ENCODE peak calls at places on chromosome 11, in six cellular contexts. One of them, this sample, is unnamed.

GRCh38 chr11:93573184-93573583 is 30.0 kb upstream of the SMCO4 start:
- DNase-seq in HCT116: no peak
- DNase-seq in GM12878: no peak
- DNase-seq in HepG2: no peak
- DNase-seq in K562: no peak
- DNase-seq in H1: no peak
- DNase-seq in this sample: no peak

GRCh38 chr11:9825315-9825714 is 161.4 kb downstream of the SWAP70 start:
- DNase-seq in K562: no peak
- DNase-seq in GM12878: no peak
- DNase-seq in HCT116: no peak
- DNase-seq in HepG2: no peak
- DNase-seq in H1: no peak
- DNase-seq in this sample: no peak

GRCh38 chr11:59261150-59261549 is 48.4 kb upstream of the MPEG1 start:
- DNase-seq in GM12878: no peak
- DNase-seq in HepG2: no peak
- DNase-seq in K562: no peak
- DNase-seq in HCT116: no peak
- DNase-seq in H1: no peak
- DNase-seq in this sample: no peak

GRCh38 chr11:74870485-74870884 is 78.4 kb downstream of the XRRA1 start:
- DNase-seq in GM12878: no peak
- DNase-seq in HCT116: peak; percentile 10
- DNase-seq in HepG2: peak; percentile 60
- DNase-seq in H1: no peak
- DNase-seq in K562: peak; percentile 31
- DNase-seq in this sample: peak; percentile 49

GRCh38 chr11:102762414-102762813 is 18.0 kb downstream of the MMP10 start:
- DNase-seq in GM12878: no peak
- DNase-seq in H1: no peak
- DNase-seq in K562: no peak
- DNase-seq in HCT116: no peak
- DNase-seq in HepG2: no peak
- DNase-seq in this sample: no peak

GRCh38 chr11:114501901-114502300 is 57.8 kb downstream of the NXPE1 start:
- DNase-seq in HCT116: no peak
- DNase-seq in HepG2: no peak
- DNase-seq in GM12878: no peak
- DNase-seq in H1: no peak
- DNase-seq in K562: no peak
- DNase-seq in this sample: no peak

GRCh38 chr11:63871962-63872832 is 33.3 kb downstream of the MARK2 start:
- DNase-seq in GM12878: peak; percentile 77
- DNase-seq in K562: peak; percentile 85
- DNase-seq in HCT116: peak; percentile 60
- DNase-seq in H1: no peak
- DNase-seq in HepG2: peak; percentile 96
- DNase-seq in this sample: no peak

GRCh38 chr11:111944651-111945051 is 7.5 kb downstream of the DIXDC1 start:
- DNase-seq in HCT116: no peak
- DNase-seq in GM12878: no peak
- DNase-seq in K562: no peak
- DNase-seq in HepG2: no peak
- DNase-seq in H1: no peak
- DNase-seq in this sample: no peak

GRCh38 chr11:10797561-10797960 is 11.2 kb downstream of the EIF4G2 start:
- DNase-seq in K562: no peak
- DNase-seq in HCT116: no peak
- DNase-seq in H1: no peak
- DNase-seq in HepG2: no peak
- DNase-seq in GM12878: no peak
- DNase-seq in this sample: no peak

GRCh38 chr11:12237381-12237784 is 127.0 kb downstream of the MICAL2 start:
- DNase-seq in K562: no peak
- DNase-seq in HepG2: no peak
- DNase-seq in GM12878: no peak
- DNase-seq in H1: no peak
- DNase-seq in HCT116: no peak
- DNase-seq in this sample: no peak

GRCh38 chr11:56932572-56933235 is 56.0 kb upstream of the OR5AK2 start:
- DNase-seq in HepG2: peak; percentile 3
- DNase-seq in H1: no peak
- DNase-seq in K562: no peak
- DNase-seq in GM12878: no peak
- DNase-seq in HCT116: peak; percentile 63
- DNase-seq in this sample: no peak

GRCh38 chr11:115941481-115941993 is 437.3 kb upstream of the CADM1 start:
- DNase-seq in HCT116: no peak
- DNase-seq in H1: no peak
- DNase-seq in HepG2: no peak
- DNase-seq in GM12878: no peak
- DNase-seq in K562: peak; percentile 20
- DNase-seq in this sample: no peak

GRCh38 chr11:96155627-96156378 is 187.2 kb downstream of the MAML2 start:
- DNase-seq in K562: peak; percentile 66
- DNase-seq in GM12878: peak; percentile 76
- DNase-seq in HCT116: peak; percentile 27
- DNase-seq in HepG2: peak; percentile 64
- DNase-seq in H1: no peak
- DNase-seq in this sample: no peak

GRCh38 chr11:124194696-124195418 is 11.7 kb downstream of the OR10D3 start:
- DNase-seq in HepG2: peak; percentile 50
- DNase-seq in GM12878: peak; percentile 9
- DNase-seq in H1: no peak
- DNase-seq in HCT116: peak; percentile 57
- DNase-seq in K562: peak; percentile 48
- DNase-seq in this sample: peak; percentile 56

GRCh38 chr11:103596323-103596722 is 440.1 kb upstream of the DDI1 start:
- DNase-seq in HCT116: no peak
- DNase-seq in H1: no peak
- DNase-seq in K562: no peak
- DNase-seq in HepG2: no peak
- DNase-seq in GM12878: no peak
- DNase-seq in this sample: no peak

GRCh38 chr11:77547863-77548551 is 41.7 kb upstream of the AQP11 start:
- DNase-seq in GM12878: peak; percentile 38
- DNase-seq in K562: peak; percentile 30
- DNase-seq in HCT116: peak; percentile 37
- DNase-seq in H1: peak; percentile 46
- DNase-seq in HepG2: peak; percentile 56
- DNase-seq in this sample: peak; percentile 77

GRCh38 chr11:1260023-1260501 is 37.2 kb downstream of the MUC5B start:
- DNase-seq in K562: peak; percentile 98
- DNase-seq in HCT116: peak; percentile 42
- DNase-seq in GM12878: no peak
- DNase-seq in HepG2: peak; percentile 37
- DNase-seq in H1: no peak
- DNase-seq in this sample: no peak

GRCh38 chr11:47130541-47130940 is 46.1 kb downstream of the ARFGAP2 start:
- DNase-seq in K562: no peak
- DNase-seq in GM12878: no peak
- DNase-seq in HCT116: no peak
- DNase-seq in HepG2: no peak
- DNase-seq in H1: no peak
- DNase-seq in this sample: peak; percentile 48

DNA sequence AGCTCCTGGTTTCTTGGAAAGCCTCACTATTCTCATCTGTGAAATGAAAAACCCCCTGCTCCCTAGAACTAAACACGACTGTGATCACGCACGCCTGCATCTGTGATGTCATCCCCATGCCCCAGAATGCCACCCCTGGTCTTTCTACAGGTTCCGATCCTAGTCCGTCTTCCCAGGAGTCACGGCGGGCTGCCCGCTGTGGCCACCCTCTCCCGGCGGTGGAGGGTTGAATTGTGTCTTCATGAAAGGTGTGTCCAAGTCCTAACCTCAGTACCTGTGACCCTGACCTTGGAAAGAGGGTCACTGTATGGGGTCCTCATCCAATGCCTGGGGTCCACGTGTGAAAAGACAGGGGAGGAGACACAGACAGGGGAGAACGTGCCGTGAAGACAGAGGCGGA is 14.4 kb downstream of the OSBPL5 start:
- DNase-seq in H1: no peak
- DNase-seq in HepG2: no peak
- DNase-seq in GM12878: no peak
- DNase-seq in HCT116: no peak
- DNase-seq in K562: no peak
- DNase-seq in this sample: no peak
- H3K9ac ChIP-seq in H1: no peak overlapping the region
- H3K9ac ChIP-seq in HepG2: no peak overlapping the region
- H3K9ac ChIP-seq in GM12878: no peak overlapping the region
- H3K9ac ChIP-seq in HCT116: no peak overlapping the region
- H3K9ac ChIP-seq in K562: no peak overlapping the region
- H3K9ac ChIP-seq in this sample: no peak overlapping the region

GRCh38 chr11:73693877-73694525 is 47.6 kb downstream of the PLEKHB1 start:
- DNase-seq in H1: no peak
- DNase-seq in HCT116: no peak
- DNase-seq in K562: no peak
- DNase-seq in HepG2: no peak
- DNase-seq in GM12878: no peak
- DNase-seq in this sample: no peak
- TF ChIP-seq ZNF274 in H1: no peak
- TF ChIP-seq ZNF274 in HCT116: no peak
- TF ChIP-seq ZNF274 in K562: no peak
- TF ChIP-seq ZNF274 in HepG2: no peak
- TF ChIP-seq ZNF274 in GM12878: no peak
- TF ChIP-seq ZNF274 in this sample: no peak

GRCh38 chr11:17354070-17354924 is 2.7 kb downstream of the NCR3LG1 start:
- DNase-seq in K562: peak; percentile 67
- DNase-seq in GM12878: peak; percentile 25
- DNase-seq in H1: no peak
- DNase-seq in HepG2: peak; percentile 76
- DNase-seq in HCT116: peak; percentile 75
- DNase-seq in this sample: no peak
- H3K9ac ChIP-seq in K562: peak overlapping the region; percentile 79
- H3K9ac ChIP-seq in GM12878: no peak overlapping the region
- H3K9ac ChIP-seq in H1: no peak overlapping the region
- H3K9ac ChIP-seq in HepG2: peak overlapping the region; percentile 82
- H3K9ac ChIP-seq in HCT116: peak overlapping the region; percentile 55
- H3K9ac ChIP-seq in this sample: no peak overlapping the region

GRCh38 chr11:29782447-29782846 is 234.4 kb downstream of the KCNA4 start:
- DNase-seq in K562: no peak
- DNase-seq in HCT116: no peak
- DNase-seq in GM12878: no peak
- DNase-seq in H1: no peak
- DNase-seq in HepG2: no peak
- DNase-seq in this sample: no peak
- TF ChIP-seq ZNF274 in K562: no peak
- TF ChIP-seq ZNF274 in HCT116: no peak
- TF ChIP-seq ZNF274 in GM12878: no peak
- TF ChIP-seq ZNF274 in H1: no peak
- TF ChIP-seq ZNF274 in HepG2: no peak
- TF ChIP-seq ZNF274 in this sample: no peak

GRCh38 chr11:68032997-68033707 is 2.7 kb downstream of the NDUFS8 start:
- DNase-seq in GM12878: no peak
- DNase-seq in K562: no peak
- DNase-seq in HepG2: no peak
- DNase-seq in HCT116: no peak
- DNase-seq in H1: no peak
- DNase-seq in this sample: no peak
- H3K9ac ChIP-seq in GM12878: no peak overlapping the region
- H3K9ac ChIP-seq in K562: no peak overlapping the region
- H3K9ac ChIP-seq in HepG2: no peak overlapping the region
- H3K9ac ChIP-seq in HCT116: no peak overlapping the region
- H3K9ac ChIP-seq in H1: no peak overlapping the region
- H3K9ac ChIP-seq in this sample: peak overlapping the region; percentile 27

GRCh38 chr11:120540744-120541143 is 29.2 kb downstream of the GRIK4 start:
- DNase-seq in K562: no peak
- DNase-seq in GM12878: no peak
- DNase-seq in HCT116: no peak
- DNase-seq in HepG2: peak; percentile 63
- DNase-seq in H1: no peak
- DNase-seq in this sample: no peak
- TF ChIP-seq ZNF274 in K562: no peak
- TF ChIP-seq ZNF274 in GM12878: no peak
- TF ChIP-seq ZNF274 in HCT116: no peak
- TF ChIP-seq ZNF274 in HepG2: no peak
- TF ChIP-seq ZNF274 in H1: no peak
- TF ChIP-seq ZNF274 in this sample: no peak